ENCODE peak calls at places on chromosome 3, in six cellular contexts. I is ovary, L is stomach, J is A549, U is esophagus muscularis mucosa, B is upper lobe of left lung. D is an unnamed sample.

GRCh38 chr3:194312743-194313281 is 38.3 kb downstream of the CPN2 start:
- DNase-seq in I (peak; percentile 87), B (peak; percentile 46), J (peak; percentile 71), L (no peak), U (peak; percentile 95), D (no peak)

GRCh38 chr3:69385723-69386483 is at the start of gene FRMD4B:
- DNase-seq in I (peak; percentile 63), L (peak; percentile 86), U (no peak), B (peak; percentile 95), J (peak; percentile 21), D (peak; percentile 79)

GRCh38 chr3:146162561-146162960 is 1.6 kb upstream of the PLOD2 start:
- DNase-seq in U (no peak), I (no peak), B (no peak), J (peak; percentile 43), L (no peak), D (no peak)

GRCh38 chr3:59862686-59863085 is 812.9 kb upstream of the CFAP20DC start:
- DNase-seq in U (no peak), I (no peak), B (no peak), L (no peak), J (no peak), D (no peak)

GRCh38 chr3:125593991-125594574 is 1.2 kb downstream of the OSBPL11 start:
- DNase-seq in J (no peak), I (no peak), B (no peak), L (no peak), U (no peak), D (no peak)

GRCh38 chr3:123036352-123037014 is 8.9 kb upstream of the SEMA5B start:
- DNase-seq in I (no peak), U (no peak), J (no peak), L (no peak), B (no peak), D (no peak)

GRCh38 chr3:57596495-57597239 is 477 bp downstream of the ARF4 start:
- DNase-seq in L (peak; percentile 87), U (peak; percentile 94), J (peak; percentile 64), I (peak; percentile 82), B (peak; percentile 93), D (peak; percentile 92)

GRCh38 chr3:141795719-141796435 is 32.7 kb downstream of the GRK7 start:
- DNase-seq in J (no peak), B (no peak), I (peak; percentile 53), L (no peak), U (no peak), D (no peak)

GRCh38 chr3:46280105-46280797 is 38.0 kb downstream of the CCR3 start:
- DNase-seq in U (peak; percentile 90), J (no peak), B (no peak), L (no peak), I (no peak), D (no peak)

GRCh38 chr3:79521221-79521848 is 246.5 kb downstream of the ROBO1 start:
- DNase-seq in I (no peak), L (no peak), B (no peak), J (peak; percentile 55), U (no peak), D (no peak)

GRCh38 chr3:37458162-37458895 is 283.9 kb upstream of the LRRFIP2 start:
- DNase-seq in J (no peak), B (no peak), I (peak; percentile 72), L (no peak), U (no peak), D (no peak)

GRCh38 chr3:197366301-197367044 is 68.1 kb upstream of the DLG1 start:
- DNase-seq in J (no peak), L (no peak), I (no peak), U (no peak), B (peak; percentile 34), D (no peak)

GRCh38 chr3:119636194-119636593 is 24.2 kb downstream of the POPDC2 start:
- DNase-seq in I (no peak), J (no peak), U (no peak), B (no peak), L (no peak), D (no peak)

GRCh38 chr3:77147836-77148578 is 108.1 kb downstream of the ROBO2 start:
- DNase-seq in B (no peak), J (no peak), U (no peak), L (no peak), I (no peak), D (no peak)

GRCh38 chr3:29936766-29937165 is 655.9 kb downstream of the RBMS3 start:
- DNase-seq in J (no peak), L (no peak), B (no peak), I (no peak), U (no peak), D (no peak)
- TF ChIP-seq EP300 in J (no peak), L (no peak), B (no peak), I (no peak), U (no peak), D (no peak)

DNA sequence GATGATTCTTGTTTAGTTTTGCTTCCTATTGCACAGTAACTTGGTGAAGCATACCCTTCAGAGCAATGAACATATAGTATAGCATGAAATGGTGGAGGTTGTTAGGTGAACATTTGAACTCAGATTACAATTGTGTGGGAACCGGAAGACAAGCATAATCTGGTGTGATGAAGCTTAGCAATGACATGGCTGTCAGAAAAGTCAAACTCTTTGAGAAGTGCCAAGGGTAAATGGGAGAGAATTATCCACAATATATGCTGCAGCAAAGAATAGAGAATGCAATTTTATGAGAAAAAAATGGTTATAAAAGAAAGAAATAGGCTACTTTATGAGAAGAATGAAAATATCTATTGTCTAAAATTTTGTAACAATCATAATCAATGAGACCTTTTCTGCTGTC is 1536.7 kb downstream of the SI start:
- DNase-seq in I (no peak), B (no peak), J (no peak), U (no peak), L (no peak), D (no peak)
- TF ChIP-seq EP300 in I (no peak), B (no peak), J (no peak), U (no peak), L (no peak), D (no peak)

GRCh38 chr3:166340604-166341003 is 503.4 kb upstream of the BCHE start:
- DNase-seq in B (no peak), U (no peak), J (no peak), L (no peak), I (no peak), D (no peak)
- TF ChIP-seq EP300 in B (no peak), U (no peak), J (no peak), L (no peak), I (no peak), D (no peak)

GRCh38 chr3:150314248-150315027 is 93.7 kb upstream of the TSC22D2 start:
- DNase-seq in U (no peak), J (no peak), I (no peak), B (no peak), L (peak; percentile 71), D (no peak)
- TF ChIP-seq EP300 in U (no peak), J (no peak), I (no peak), B (no peak), L (no peak), D (no peak)

DNA sequence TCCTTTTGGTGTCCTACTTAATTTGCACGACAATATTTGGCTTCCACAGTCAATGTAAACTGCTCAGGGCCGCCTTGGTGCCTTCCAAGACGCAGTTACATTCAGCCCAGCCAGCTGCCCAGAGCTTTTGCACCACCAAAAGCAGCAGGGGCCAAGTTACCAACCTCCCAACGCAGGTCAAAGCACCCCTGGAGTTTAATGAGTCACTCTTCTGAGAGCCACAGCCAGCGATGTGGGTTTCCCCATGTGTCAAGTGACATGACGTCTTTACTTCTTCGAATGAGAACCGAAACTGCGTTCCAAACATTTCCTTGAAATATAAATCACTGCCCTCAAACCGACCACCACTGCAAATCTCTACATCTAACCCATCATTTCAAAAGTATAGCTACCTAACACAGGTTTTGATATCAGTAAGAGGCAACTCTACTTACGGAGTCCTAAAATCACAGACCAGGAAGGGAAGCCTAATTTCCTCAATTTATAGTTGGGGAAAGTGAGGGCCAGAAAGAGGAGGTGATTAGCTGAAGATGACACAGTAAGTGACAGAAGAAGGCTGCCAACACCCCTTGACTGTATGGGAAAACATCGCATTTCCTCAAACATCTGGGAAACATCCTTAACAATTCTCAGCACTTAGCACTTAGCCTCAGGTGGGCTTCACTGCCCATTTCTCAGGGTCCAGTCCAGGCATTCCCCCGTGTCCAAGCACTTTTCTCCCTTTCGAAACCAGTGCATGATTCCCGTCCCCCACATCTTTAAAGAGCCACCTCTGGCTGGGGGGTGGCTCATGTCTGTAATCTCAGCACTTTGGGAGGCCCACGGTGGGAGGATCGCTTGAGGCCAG is 24.5 kb downstream of the MB21D2 start:
- DNase-seq in I (no peak), J (peak; percentile 90), L (no peak), U (no peak), B (no peak), D (peak; percentile 68)
- TF ChIP-seq EP300 in I (no peak), J (peak; percentile 52), L (no peak), U (no peak), B (no peak), D (no peak)